ENCODE peak calls at places on chromosomes 2 and 18, in four cellular contexts. One of them, this sample, is unnamed.

GRCh38 chr18:62634991-62635630 is 80.2 kb upstream of the PHLPP1 start:
- DNase-seq in K562: no peak
- DNase-seq in GM12878: no peak
- DNase-seq in H1: no peak
- DNase-seq in this sample: peak

GRCh38 chr2:108224022-108224421 is 15.7 kb upstream of the SULT1C3 start:
- DNase-seq in K562: no peak
- DNase-seq in GM12878: no peak
- DNase-seq in H1: no peak
- DNase-seq in this sample: no peak

GRCh38 chr2:48412409-48413259 is 117.3 kb upstream of the STON1 start:
- DNase-seq in K562: no peak
- DNase-seq in GM12878: no peak
- DNase-seq in H1: no peak
- DNase-seq in this sample: no peak

GRCh38 chr18:5825663-5826062 is 69.7 kb downstream of the TMEM200C start:
- DNase-seq in K562: no peak
- DNase-seq in GM12878: no peak
- DNase-seq in H1: no peak
- DNase-seq in this sample: no peak

GRCh38 chr18:62715829-62716678 is 713 bp downstream of the PHLPP1 start:
- DNase-seq in K562: peak
- DNase-seq in GM12878: no peak
- DNase-seq in H1: peak
- DNase-seq in this sample: no peak

GRCh38 chr2:119218478-119219064 is 5.1 kb upstream of the STEAP3 start:
- DNase-seq in K562: peak
- DNase-seq in GM12878: no peak
- DNase-seq in H1: no peak
- DNase-seq in this sample: peak

GRCh38 chr2:238570391-238570790 is 143.7 kb downstream of the ASB1 start:
- DNase-seq in K562: no peak
- DNase-seq in GM12878: no peak
- DNase-seq in H1: no peak
- DNase-seq in this sample: no peak

GRCh38 chr2:208671312-208671711 is 264.7 kb downstream of the PTH2R start:
- DNase-seq in K562: no peak
- DNase-seq in GM12878: no peak
- DNase-seq in H1: no peak
- DNase-seq in this sample: no peak

GRCh38 chr2:112318515-112318914 is 43.1 kb downstream of the ZC3H6 start:
- DNase-seq in K562: no peak
- DNase-seq in GM12878: no peak
- DNase-seq in H1: no peak
- DNase-seq in this sample: peak

GRCh38 chr2:120203341-120204021 is 19.7 kb downstream of the TMEM185B start:
- DNase-seq in K562: no peak
- DNase-seq in GM12878: no peak
- DNase-seq in H1: no peak
- DNase-seq in this sample: no peak

GRCh38 chr18:74040459-74041332 is 106.9 kb downstream of the FBXO15 start:
- DNase-seq in K562: peak
- DNase-seq in GM12878: no peak
- DNase-seq in H1: peak
- DNase-seq in this sample: peak

GRCh38 chr2:74850816-74851566 is 17.1 kb downstream of the HK2 start:
- DNase-seq in K562: no peak
- DNase-seq in GM12878: no peak
- DNase-seq in H1: no peak
- DNase-seq in this sample: no peak

GRCh38 chr18:57544958-57545661 is 41.4 kb downstream of the FECH start:
- DNase-seq in K562: no peak
- DNase-seq in GM12878: peak
- DNase-seq in H1: no peak
- DNase-seq in this sample: no peak

GRCh38 chr18:54251606-54252400 is 17.5 kb upstream of the POLI start:
- DNase-seq in K562: no peak
- DNase-seq in GM12878: no peak
- DNase-seq in H1: no peak
- DNase-seq in this sample: no peak

DNA sequence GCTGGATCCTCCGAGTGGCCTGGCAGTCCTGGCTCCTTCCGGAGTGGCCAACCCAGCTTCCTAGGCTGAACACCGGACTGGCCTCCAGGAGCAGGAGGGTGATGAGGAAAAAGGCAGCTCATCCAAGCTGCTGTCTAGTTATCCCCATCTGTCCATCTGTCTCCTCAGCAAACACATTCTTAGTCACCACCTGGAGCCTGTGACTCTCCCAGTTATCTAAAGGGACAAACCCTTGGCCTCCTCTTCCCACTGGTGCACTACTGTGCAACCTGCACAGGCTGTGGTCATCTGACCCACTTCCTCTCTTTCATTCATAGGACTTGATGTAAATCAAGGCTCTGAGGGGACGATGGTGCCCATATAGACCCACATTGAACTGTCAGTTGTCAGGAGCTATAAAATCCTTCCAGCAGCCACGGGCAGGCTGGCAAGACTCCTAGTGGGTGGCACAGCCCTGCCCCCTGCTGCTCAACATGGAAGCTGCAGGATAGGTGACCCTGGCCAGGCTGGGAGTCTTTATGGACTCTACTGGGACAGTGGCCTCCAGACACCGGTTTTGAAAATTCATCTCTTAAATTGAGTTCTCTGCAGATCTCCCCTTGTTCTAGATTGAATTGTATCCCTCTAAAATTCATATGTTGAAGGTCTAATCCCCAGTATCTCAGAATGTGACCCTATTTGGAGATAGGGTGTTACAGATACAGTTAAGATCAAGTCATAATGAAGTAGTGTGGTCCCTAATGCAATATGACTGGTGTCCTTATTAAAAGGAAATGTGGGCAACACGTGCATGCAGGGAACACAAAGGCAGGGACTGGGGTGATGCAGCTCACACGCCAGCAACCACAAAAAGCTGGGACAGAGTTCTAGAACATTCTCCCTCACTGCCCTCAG is 29.3 kb upstream of the DUSP2 start:
- DNase-seq in K562: peak
- DNase-seq in GM12878: no peak
- DNase-seq in H1: peak
- DNase-seq in this sample: peak
- TF ChIP-seq POLR2AphosphoS5 in K562: no peak
- TF ChIP-seq POLR2AphosphoS5 in GM12878: no peak
- TF ChIP-seq POLR2AphosphoS5 in H1: no peak
- TF ChIP-seq POLR2AphosphoS5 in this sample: no peak

GRCh38 chr2:28612131-28612812 is 116.4 kb downstream of the PLB1 start:
- DNase-seq in K562: no peak
- DNase-seq in GM12878: no peak
- DNase-seq in H1: no peak
- DNase-seq in this sample: no peak

GRCh38 chr2:28608829-28609400 is 113.1 kb downstream of the PLB1 start:
- DNase-seq in K562: no peak
- DNase-seq in GM12878: no peak
- DNase-seq in H1: no peak
- DNase-seq in this sample: no peak

GRCh38 chr2:28608061-28608828 is 112.4 kb downstream of the PLB1 start:
- DNase-seq in K562: no peak
- DNase-seq in GM12878: no peak
- DNase-seq in H1: no peak
- DNase-seq in this sample: no peak

GRCh38 chr2:28613181-28613580 is 117.3 kb downstream of the PLB1 start:
- DNase-seq in K562: no peak
- DNase-seq in GM12878: no peak
- DNase-seq in H1: no peak
- DNase-seq in this sample: no peak

DNA sequence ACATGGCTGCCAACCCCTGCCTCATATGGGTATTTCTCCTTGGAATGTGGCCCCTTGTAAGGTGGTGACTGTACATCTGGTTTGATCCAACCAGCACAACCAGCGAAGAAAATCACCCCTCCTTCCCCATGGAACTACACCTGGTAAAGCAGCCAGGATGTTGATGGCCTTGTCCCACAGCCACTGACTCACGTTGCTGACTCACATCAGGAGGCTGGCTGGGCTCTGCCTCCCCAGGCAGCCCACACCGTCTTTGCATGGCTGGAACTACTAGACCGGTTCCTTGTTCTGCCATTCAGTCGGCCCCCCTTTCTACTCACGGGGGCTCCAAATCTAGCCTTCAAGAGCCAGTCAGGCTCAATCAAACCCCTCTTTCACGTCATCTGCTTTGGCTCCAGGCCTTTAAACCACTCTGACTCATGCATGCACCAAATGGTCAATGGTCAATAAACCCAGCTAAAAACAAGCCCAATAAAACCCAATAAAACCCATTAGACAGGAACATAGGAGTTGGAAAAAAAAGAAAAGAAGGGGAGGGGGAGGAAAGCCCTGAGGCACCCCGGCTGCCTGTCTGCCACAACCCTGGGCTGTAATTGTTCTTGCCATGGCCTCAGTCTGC is 114.8 kb downstream of the PLB1 start:
- DNase-seq in K562: peak
- DNase-seq in GM12878: no peak
- DNase-seq in H1: no peak
- DNase-seq in this sample: peak
- TF ChIP-seq ZNF274 in K562: no peak
- TF ChIP-seq ZNF274 in GM12878: no peak
- TF ChIP-seq ZNF274 in H1: no peak
- TF ChIP-seq ZNF274 in this sample: no peak

DNA sequence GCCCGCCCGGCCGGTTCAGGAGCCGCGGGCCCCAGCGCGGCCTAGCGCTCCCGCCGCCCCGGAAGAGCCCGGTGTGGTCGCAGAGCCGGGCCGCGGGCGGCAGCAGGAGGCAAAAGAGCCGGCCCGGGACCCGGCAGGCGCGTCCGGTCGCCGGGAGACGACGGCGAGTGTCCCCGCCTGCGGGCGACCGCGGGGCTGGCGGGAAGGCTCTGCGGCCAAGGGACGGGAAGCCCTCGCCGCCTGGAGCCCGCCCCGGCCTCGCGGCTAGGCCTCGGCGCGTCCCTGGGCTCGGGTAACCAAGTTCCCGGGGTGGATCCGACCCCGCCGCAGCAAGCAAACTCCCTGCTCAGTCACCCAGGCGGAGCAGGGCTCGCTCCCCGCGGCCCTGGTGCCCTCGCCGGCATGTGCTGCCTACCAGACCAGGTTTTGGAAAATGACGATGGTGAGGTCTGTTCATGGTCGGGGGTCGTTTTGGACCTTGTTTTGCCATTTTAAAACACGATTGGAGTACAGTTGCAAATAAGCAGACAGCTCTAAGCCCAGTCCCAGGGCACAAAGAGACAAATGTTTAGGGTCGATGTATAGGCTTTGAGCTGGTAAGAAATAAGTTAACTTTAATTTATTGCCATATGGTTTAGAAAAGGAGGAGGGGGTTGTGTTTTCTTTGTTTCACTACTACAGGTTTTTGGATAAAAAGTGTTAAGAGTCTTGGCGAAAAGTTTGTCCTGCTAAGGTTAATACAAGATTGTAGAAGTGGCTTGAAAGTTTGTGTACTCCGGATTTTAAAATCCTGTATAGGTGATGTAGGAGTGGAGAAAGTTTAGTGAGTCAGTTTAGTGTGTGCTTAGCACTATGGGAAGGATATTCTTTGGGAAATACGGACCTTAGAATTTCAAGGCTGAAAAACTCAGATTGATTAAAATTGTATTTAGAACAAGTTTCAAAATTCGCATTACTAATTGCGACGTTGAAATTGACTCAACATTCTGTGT is 1.1 kb downstream of the KCMF1 start:
- DNase-seq in K562: no peak
- DNase-seq in GM12878: no peak
- DNase-seq in H1: peak
- DNase-seq in this sample: no peak
- TF ChIP-seq BRCA1 in K562: no peak
- TF ChIP-seq BRCA1 in GM12878: no peak
- TF ChIP-seq BRCA1 in H1: no peak
- TF ChIP-seq BRCA1 in this sample: no peak

GRCh38 chr2:17643031-17643615 is 102.6 kb downstream of the VSNL1 start:
- DNase-seq in K562: peak
- DNase-seq in GM12878: no peak
- DNase-seq in H1: peak
- DNase-seq in this sample: peak
- TF ChIP-seq POLR2AphosphoS5 in K562: no peak
- TF ChIP-seq POLR2AphosphoS5 in GM12878: no peak
- TF ChIP-seq POLR2AphosphoS5 in H1: no peak
- TF ChIP-seq POLR2AphosphoS5 in this sample: no peak